ENCODE peak calls at places on chromosome 22, in four cellular contexts. P, A, H and T are unnamed samples.

GRCh38 chr22:32880906-32881596 is 79.5 kb downstream of the TIMP3 start:
- DNase-seq in P (peak; percentile 93), A (peak; percentile 81), H (peak; percentile 64), T (peak; percentile 6)

GRCh38 chr22:43035250-43035649 is 20.3 kb upstream of the PACSIN2 start:
- DNase-seq in P (no peak), A (no peak), H (no peak), T (no peak)

GRCh38 chr22:38267086-38267485 is 5.7 kb downstream of the TMEM184B start:
- DNase-seq in P (no peak), A (no peak), H (peak; percentile 11), T (no peak)

GRCh38 chr22:20530368-20531153 is 23.2 kb downstream of the MED15 start:
- DNase-seq in P (no peak), A (no peak), H (no peak), T (no peak)

GRCh38 chr22:39205344-39206021 is 39.3 kb downstream of the PDGFB start:
- DNase-seq in P (no peak), A (peak; percentile 41), H (no peak), T (no peak)

GRCh38 chr22:38110863-38111852 is 674 bp upstream of the BAIAP2L2 start:
- DNase-seq in P (no peak), A (no peak), H (no peak), T (no peak)

GRCh38 chr22:42343551-42344081 is 73.2 kb upstream of the TCF20 start:
- DNase-seq in P (peak; percentile 66), A (no peak), H (no peak), T (no peak)

GRCh38 chr22:47043835-47044721 is 281.6 kb downstream of the TBC1D22A start:
- DNase-seq in P (peak; percentile 5), A (peak; percentile 66), H (no peak), T (no peak)